ENCODE peak calls at places on chromosomes 6 and 20, in nine cellular contexts. Y is upper lobe of left lung, T is esophagus muscularis mucosa, D is colonic mucosa, Z is transverse colon, N is DND-41, R is ovary, L is mucosa of descending colon, A is heart right ventricle. H is an unnamed sample. For H3K4me1, the result is how much of the 10 kb centered on the place peaks cover.

GRCh38 chr6:103838457-103838856 is 1021.3 kb downstream of the HACE1 start:
- DNase-seq in Y (no peak), T (no peak), D (no peak), Z (no peak), N (no peak), R (no peak), L (no peak), A (no peak), H (no peak)

GRCh38 chr20:13223731-13224130 is 2.7 kb downstream of the ISM1 start:
- DNase-seq in Y (no peak), T (peak), D (no peak), Z (no peak), N (no peak), R (no peak), L (no peak), A (no peak), H (no peak)

GRCh38 chr20:61299613-61300012 is 47.6 kb downstream of the CDH4 start:
- DNase-seq in Y (no peak), T (no peak), D (no peak), Z (no peak), N (no peak), R (no peak), L (no peak), A (no peak), H (no peak)

GRCh38 chr20:58251979-58252591 is 23.6 kb upstream of the ANKRD60 start:
- DNase-seq in Y (no peak), T (no peak), D (no peak), Z (no peak), N (no peak), R (no peak), L (no peak), A (no peak), H (no peak)

GRCh38 chr20:17843246-17844132 is 125.1 kb downstream of the SNX5 start:
- DNase-seq in Y (peak), T (no peak), D (no peak), Z (no peak), N (no peak), R (peak), L (no peak), A (peak), H (peak)

GRCh38 chr6:150492941-150493340 is 106.7 kb upstream of the PLEKHG1 start:
- DNase-seq in Y (no peak), T (peak), D (no peak), Z (no peak), N (no peak), R (no peak), L (no peak), A (no peak), H (no peak)

GRCh38 chr6:170152989-170153388 is 137.9 kb downstream of the DLL1 start:
- DNase-seq in Y (peak), T (no peak), D (peak), Z (peak), N (no peak), R (no peak), L (no peak), A (no peak), H (no peak)

GRCh38 chr20:62840244-62841197 is 21.1 kb downstream of the TCFL5 start:
- DNase-seq in Y (peak), T (no peak), D (peak), Z (no peak), N (no peak), R (no peak), L (peak), A (no peak), H (no peak)

DNA sequence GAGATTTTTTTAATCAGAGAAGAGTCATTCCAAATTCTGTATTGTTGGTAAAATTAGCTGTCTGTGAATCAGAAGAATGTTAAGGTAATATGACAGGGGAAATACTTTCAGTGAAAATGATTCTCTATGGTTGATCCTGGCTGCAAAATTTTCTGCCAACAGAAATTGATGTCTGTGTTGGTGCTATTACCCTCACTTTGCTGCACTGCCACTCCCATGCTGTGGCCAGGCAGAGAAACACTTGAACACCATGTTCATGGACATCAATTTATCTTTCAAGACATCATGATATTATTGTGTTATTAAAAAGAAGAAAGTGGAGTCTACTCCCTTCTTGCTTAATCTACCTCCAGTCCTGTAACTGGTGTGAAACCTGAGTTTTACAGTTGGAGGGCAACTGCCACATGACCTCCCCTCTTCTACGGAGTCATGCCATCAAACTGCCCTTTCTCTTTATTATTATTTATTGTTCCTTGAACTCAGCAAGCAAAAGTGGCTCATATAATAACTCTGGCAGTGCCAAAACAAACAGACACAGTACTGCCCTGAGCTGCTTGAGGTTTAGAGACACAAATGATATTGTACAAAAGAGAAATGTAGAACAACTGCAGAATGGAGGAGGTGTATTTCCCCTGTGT is 288.0 kb upstream of the JAG1 start:
- DNase-seq in Y (no peak), T (no peak), D (no peak), Z (no peak), N (no peak), R (no peak), L (no peak), A (no peak), H (no peak)
- TF ChIP-seq CTCF in Y (no peak), T (no peak), D (no peak), Z (no peak), N (no peak), R (no peak), L (no peak), A (no peak), H (no peak)

GRCh38 chr6:156866181-156866862 is 89.1 kb downstream of the ARID1B start:
- DNase-seq in Y (no peak), T (no peak), D (no peak), Z (peak), N (no peak), R (peak), L (no peak), A (no peak), H (no peak)
- H3K4me1 ChIP-seq in Y (under half), T (under half), D (under half), Z (under half), N (under half), R (under half), L (under half), A (half or more), H (under half)

DNA sequence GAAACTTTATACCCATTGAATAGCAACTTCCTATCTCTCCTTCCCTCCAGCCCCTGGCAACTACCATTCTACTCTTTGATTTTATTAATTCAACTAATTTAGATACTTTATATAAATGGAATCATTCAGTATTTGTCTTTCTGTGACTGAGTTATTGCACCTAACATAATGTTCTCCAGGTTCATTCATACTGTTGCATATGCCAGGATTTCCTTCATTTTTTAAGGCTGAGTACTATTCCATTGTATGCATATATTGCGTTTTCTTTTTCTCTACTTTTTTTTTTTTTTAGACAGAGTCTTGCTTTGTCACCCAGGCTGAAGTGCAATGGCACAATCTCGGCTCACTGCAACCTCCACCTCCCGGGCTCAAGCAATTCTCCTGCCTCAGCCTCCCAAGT is 49.5 kb upstream of the BEND6 start:
- DNase-seq in Y (no peak), T (no peak), D (no peak), Z (no peak), N (no peak), R (no peak), L (no peak), A (no peak), H (no peak)
- TF ChIP-seq CTCF in Y (no peak), T (no peak), D (no peak), Z (no peak), N (no peak), R (no peak), L (no peak), A (no peak), H (no peak)

GRCh38 chr6:20998748-20999448 is 464.6 kb downstream of the CDKAL1 start:
- DNase-seq in Y (no peak), T (no peak), D (no peak), Z (no peak), N (no peak), R (no peak), L (no peak), A (no peak), H (no peak)

GRCh38 chr6:21001736-21002135 is 467.5 kb downstream of the CDKAL1 start:
- DNase-seq in Y (no peak), T (no peak), D (no peak), Z (no peak), N (no peak), R (no peak), L (no peak), A (no peak), H (no peak)

GRCh38 chr6:20991910-20992309 is 457.7 kb downstream of the CDKAL1 start:
- DNase-seq in Y (no peak), T (no peak), D (no peak), Z (no peak), N (no peak), R (no peak), L (no peak), A (no peak), H (no peak)

GRCh38 chr6:21000391-21000801 is 466.1 kb downstream of the CDKAL1 start:
- DNase-seq in Y (no peak), T (no peak), D (no peak), Z (no peak), N (no peak), R (no peak), L (no peak), A (no peak), H (no peak)

DNA sequence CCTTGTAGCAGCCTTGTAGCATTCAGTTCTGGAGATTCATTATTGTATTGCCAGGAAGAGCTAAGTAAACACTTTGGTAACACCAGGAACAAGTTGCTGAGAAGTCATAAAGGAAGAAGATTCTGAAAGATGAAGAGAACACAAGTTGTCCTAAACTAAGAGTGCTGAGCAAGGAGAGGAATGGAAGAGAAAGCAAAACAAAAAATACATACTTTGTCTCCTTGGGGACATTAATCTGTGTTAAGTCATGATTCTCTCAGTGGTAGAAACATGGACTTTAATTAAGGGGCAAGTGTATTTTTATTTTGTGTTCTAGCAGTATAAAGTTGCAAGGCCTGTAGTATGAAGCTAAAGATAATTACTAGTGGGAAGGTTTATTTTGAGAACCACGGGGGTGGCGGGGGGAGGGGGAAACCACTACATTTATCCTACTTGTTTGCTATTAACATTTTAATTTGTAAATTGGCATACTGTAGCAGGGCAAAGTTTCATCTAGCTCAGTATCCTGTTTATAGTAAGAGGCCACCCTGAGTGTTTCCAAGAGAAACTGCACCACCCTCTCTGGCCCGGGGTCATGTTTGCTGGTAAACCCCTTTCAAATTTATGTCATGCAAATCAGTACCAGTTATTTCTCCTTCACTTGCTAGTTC is 463.0 kb downstream of the CDKAL1 start:
- DNase-seq in Y (no peak), T (no peak), D (no peak), Z (no peak), N (no peak), R (no peak), L (no peak), A (no peak), H (no peak)
- H3K4me1 ChIP-seq in Y (under half), T (under half), D (under half), Z (under half), N (under half), R (under half), L (under half), A (under half), H (under half)

GRCh38 chr20:20231528-20232298 is 136.2 kb upstream of the INSM1 start:
- DNase-seq in Y (no peak), T (no peak), D (no peak), Z (no peak), N (no peak), R (no peak), L (no peak), A (no peak), H (no peak)

GRCh38 chr20:20241966-20242365 is 125.9 kb upstream of the INSM1 start:
- DNase-seq in Y (no peak), T (no peak), D (no peak), Z (no peak), N (no peak), R (no peak), L (no peak), A (no peak), H (no peak)

GRCh38 chr20:20233041-20233514 is 134.8 kb upstream of the INSM1 start:
- DNase-seq in Y (peak), T (no peak), D (no peak), Z (no peak), N (no peak), R (no peak), L (no peak), A (no peak), H (no peak)

GRCh38 chr20:20235681-20236080 is 132.2 kb upstream of the INSM1 start:
- DNase-seq in Y (no peak), T (no peak), D (no peak), Z (no peak), N (no peak), R (no peak), L (no peak), A (no peak), H (no peak)

GRCh38 chr20:20237093-20237959 is 130.6 kb upstream of the INSM1 start:
- DNase-seq in Y (no peak), T (peak), D (peak), Z (peak), N (peak), R (no peak), L (peak), A (peak), H (peak)
- TF ChIP-seq CTCF in Y (peak), T (peak), D (peak), Z (peak), N (peak), R (no peak), L (peak), A (peak), H (peak)

DNA sequence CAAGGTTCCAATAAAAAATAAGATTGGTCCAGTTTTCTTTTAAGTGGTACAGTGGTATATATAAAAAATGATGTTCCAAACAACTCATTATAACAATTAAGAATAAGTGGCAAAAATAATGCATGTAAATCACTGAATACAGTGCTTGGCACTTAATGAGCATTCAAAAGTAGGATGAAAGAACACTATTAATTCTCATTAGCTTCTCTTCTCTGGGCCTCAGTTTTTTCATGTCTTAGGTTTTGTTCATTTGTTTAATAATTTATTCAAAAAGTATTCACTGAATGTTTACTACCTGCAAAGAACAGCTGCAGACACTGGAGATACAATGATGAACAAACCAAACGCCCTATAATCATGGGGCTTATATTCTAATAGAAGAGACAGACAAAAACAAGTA is 21.1 kb downstream of the BCL2L1 start:
- DNase-seq in Y (no peak), T (no peak), D (no peak), Z (no peak), N (no peak), R (no peak), L (no peak), A (no peak), H (no peak)
- H3K4me1 ChIP-seq in Y (half or more), T (half or more), D (under half), Z (half or more), N (half or more), R (under half), L (half or more), A (half or more), H (under half)

GRCh38 chr6:148964467-148964866 is 217.6 kb downstream of the UST start:
- DNase-seq in Y (peak), T (peak), D (no peak), Z (no peak), N (no peak), R (no peak), L (no peak), A (no peak), H (peak)
- TF ChIP-seq CTCF in Y (no peak), T (no peak), D (no peak), Z (no peak), N (no peak), R (no peak), L (no peak), A (no peak), H (no peak)

GRCh38 chr6:112155900-112156299 is 68.5 kb downstream of the FAM229B start:
- DNase-seq in Y (no peak), T (no peak), D (no peak), Z (no peak), N (no peak), R (no peak), L (no peak), A (no peak), H (no peak)

GRCh38 chr6:112154711-112155110 is 67.3 kb downstream of the FAM229B start:
- DNase-seq in Y (no peak), T (no peak), D (no peak), Z (no peak), N (no peak), R (no peak), L (no peak), A (no peak), H (no peak)

GRCh38 chr6:112156694-112157093 is 69.3 kb downstream of the FAM229B start:
- DNase-seq in Y (no peak), T (no peak), D (no peak), Z (no peak), N (no peak), R (no peak), L (no peak), A (no peak), H (no peak)

GRCh38 chr6:112150363-112150762 is 63.0 kb downstream of the FAM229B start:
- DNase-seq in Y (no peak), T (no peak), D (no peak), Z (no peak), N (no peak), R (no peak), L (no peak), A (no peak), H (no peak)

DNA sequence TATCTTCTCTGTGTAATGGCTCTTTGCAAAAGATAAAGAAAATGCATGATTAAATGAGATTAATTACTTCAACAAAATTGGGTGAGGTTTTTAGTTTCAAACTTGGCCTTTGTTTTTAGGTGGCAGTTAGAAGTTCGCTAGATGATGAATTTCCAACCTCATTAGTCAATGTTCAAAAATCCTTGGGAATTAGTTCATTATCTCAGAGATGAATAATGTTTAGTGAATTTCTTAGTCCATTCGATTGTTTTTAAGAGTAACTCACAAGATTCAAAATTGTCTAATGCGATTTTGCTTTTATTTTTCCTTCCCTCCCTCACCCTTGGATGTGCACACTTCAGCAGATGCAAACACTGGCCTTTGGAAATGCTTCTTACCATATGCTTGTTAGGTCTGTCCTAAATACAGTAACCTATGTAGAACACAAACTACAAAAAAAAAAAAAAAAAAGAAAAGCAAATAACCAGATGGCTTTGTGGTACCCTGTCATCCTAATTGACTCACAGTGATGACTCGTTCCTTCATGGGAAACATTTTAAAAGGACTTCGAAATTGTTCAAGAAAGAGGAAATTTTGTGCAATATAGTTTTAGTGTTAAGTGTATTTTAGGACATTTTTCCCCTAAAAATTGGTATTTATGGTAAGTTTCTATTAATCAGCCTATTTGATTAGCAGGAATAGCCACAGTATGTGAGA is 66.7 kb downstream of the FAM229B start:
- DNase-seq in Y (no peak), T (no peak), D (no peak), Z (no peak), N (no peak), R (no peak), L (no peak), A (no peak), H (no peak)
- H3K4me1 ChIP-seq in Y (under half), T (half or more), D (under half), Z (under half), N (under half), R (under half), L (under half), A (under half), H (under half)

DNA sequence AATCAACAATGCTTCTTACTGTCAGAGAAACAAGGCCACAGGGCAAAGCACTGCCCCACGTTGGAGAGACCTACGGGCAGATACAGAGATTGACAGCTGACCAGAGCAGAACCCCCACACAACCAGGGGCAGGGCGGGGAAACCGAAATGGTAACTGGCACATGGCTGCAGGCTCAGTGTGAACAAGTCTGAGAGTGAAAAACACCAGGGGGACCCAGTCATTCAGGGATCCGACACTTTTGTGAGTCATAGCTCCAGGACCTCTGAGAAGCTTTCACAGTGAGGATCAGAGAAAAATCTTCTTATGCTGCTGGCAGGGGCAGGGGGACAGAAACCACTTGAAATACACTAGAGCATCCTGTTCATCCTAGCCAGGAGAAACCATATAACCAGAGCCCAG is 254.2 kb downstream of the C6orf118 start:
- DNase-seq in Y (no peak), T (no peak), D (no peak), Z (no peak), N (peak), R (no peak), L (no peak), A (no peak), H (no peak)
- TF ChIP-seq CTCF in Y (no peak), T (no peak), D (no peak), Z (no peak), N (no peak), R (no peak), L (no peak), A (no peak), H (no peak)

DNA sequence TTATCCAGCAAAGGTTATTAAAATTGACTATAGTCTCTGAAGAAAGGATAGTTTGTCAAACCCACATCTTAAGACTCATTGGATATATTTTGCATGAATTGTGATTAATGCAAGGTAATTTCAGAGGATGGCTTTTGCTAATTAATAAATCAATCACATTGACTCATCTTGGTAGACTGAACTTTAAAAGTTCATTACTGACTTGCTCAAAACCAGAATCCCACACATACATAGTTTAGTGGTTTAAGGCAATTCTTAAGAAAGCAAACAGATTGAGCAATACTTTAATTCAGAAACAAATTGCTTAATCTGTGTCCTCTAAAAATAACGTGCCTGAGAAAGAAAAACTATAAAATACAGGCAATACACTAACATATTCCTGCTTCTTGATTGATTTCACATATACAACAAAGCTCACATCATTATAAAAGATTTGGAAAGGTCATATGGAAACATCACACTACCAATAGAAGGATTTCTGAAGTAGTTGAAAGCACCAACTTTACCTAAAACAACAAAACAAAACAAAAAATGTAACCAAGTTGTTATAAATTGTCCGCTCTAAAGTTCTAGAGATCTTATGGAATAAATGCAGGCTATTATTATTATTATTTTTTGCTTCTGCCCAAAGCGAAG is 63.1 kb upstream of the ZNF217 start:
- DNase-seq in Y (no peak), T (no peak), D (no peak), Z (no peak), N (no peak), R (no peak), L (no peak), A (no peak), H (no peak)
- H3K4me1 ChIP-seq in Y (under half), T (under half), D (under half), Z (half or more), N (under half), R (under half), L (under half), A (half or more), H (under half)